ENCODE peak calls at places on chromosomes 2 and 18, in four cellular contexts. V, P, E and B are unnamed samples.
A peak's percentile ranks its signal among the peaks of the same experiment; 100 is the strongest.

GRCh38 chr2:239858179-239858578 is 167.0 kb downstream of the NDUFA10 start:
- DNase-seq in V (peak; percentile 57), P (no peak), E (no peak), B (no peak)

GRCh38 chr18:3675446-3675845 is 225.5 kb downstream of the TGIF1 start:
- DNase-seq in V (no peak), P (no peak), E (no peak), B (no peak)

GRCh38 chr2:10297950-10298349 is 4.8 kb upstream of the HPCAL1 start:
- DNase-seq in V (no peak), P (no peak), E (peak; percentile 53), B (peak; percentile 59)

GRCh38 chr2:20050104-20050711 is 1.2 kb downstream of the LAPTM4A start:
- DNase-seq in V (no peak), P (peak; percentile 9), E (no peak), B (no peak)

GRCh38 chr2:220509921-220510320 is 882.5 kb downstream of the SLC4A3 start:
- DNase-seq in V (no peak), P (no peak), E (no peak), B (no peak)

GRCh38 chr2:10566021-10566420 is 117.9 kb upstream of the ODC1 start:
- DNase-seq in V (no peak), P (no peak), E (no peak), B (no peak)

GRCh38 chr2:218991674-218992168 is 1.5 kb downstream of the CRYBA2 start:
- DNase-seq in V (no peak), P (peak; percentile 45), E (no peak), B (no peak)

GRCh38 chr18:79974025-79974424 is 9.6 kb downstream of the HSBP1L1 start:
- DNase-seq in V (no peak), P (no peak), E (no peak), B (no peak)

GRCh38 chr2:13616656-13617055 is 899.9 kb downstream of the TRIB2 start:
- DNase-seq in V (no peak), P (no peak), E (no peak), B (no peak)

GRCh38 chr2:47999512-47999911 is 93.2 kb upstream of the FBXO11 start:
- DNase-seq in V (no peak), P (no peak), E (no peak), B (no peak)

GRCh38 chr18:27899893-27900292 is 277.0 kb downstream of the CDH2 start:
- DNase-seq in V (no peak), P (no peak), E (no peak), B (no peak)

GRCh38 chr2:238274152-238274865 is 14.1 kb downstream of the PER2 start:
- DNase-seq in V (no peak), P (no peak), E (no peak), B (no peak)

GRCh38 chr2:105789745-105790466 is 45.2 kb downstream of the NCK2 start:
- DNase-seq in V (no peak), P (no peak), E (peak; percentile 52), B (no peak)

GRCh38 chr2:174027956-174028355 is 62.8 kb upstream of the SP3 start:
- DNase-seq in V (no peak), P (no peak), E (no peak), B (no peak)

GRCh38 chr2:201105759-201106158 is 10.2 kb upstream of the CFLAR start:
- DNase-seq in V (no peak), P (no peak), E (no peak), B (no peak)

GRCh38 chr18:77607087-77607486 is 357.4 kb downstream of the GALR1 start:
- DNase-seq in V (no peak), P (no peak), E (no peak), B (no peak)

GRCh38 chr2:147364597-147364996 is 480.2 kb upstream of the ACVR2A start:
- DNase-seq in V (no peak), P (no peak), E (no peak), B (no peak)

GRCh38 chr2:189111063-189111715 is 68.4 kb downstream of the COL5A2 start:
- DNase-seq in V (no peak), P (no peak), E (no peak), B (no peak)

GRCh38 chr2:675460-675859 is 1.7 kb downstream of the TMEM18 start:
- DNase-seq in V (no peak), P (no peak), E (no peak), B (no peak)

GRCh38 chr2:235970204-235971040 is 197.8 kb downstream of the GBX2 start:
- DNase-seq in V (no peak), P (no peak), E (no peak), B (no peak)

GRCh38 chr2:88179228-88179679 is 9.1 kb downstream of the THNSL2 start:
- DNase-seq in V (no peak), P (no peak), E (no peak), B (peak; percentile 72)

GRCh38 chr2:85001595-85001994 is 30.6 kb downstream of the KCMF1 start:
- DNase-seq in V (no peak), P (no peak), E (no peak), B (no peak)

DNA sequence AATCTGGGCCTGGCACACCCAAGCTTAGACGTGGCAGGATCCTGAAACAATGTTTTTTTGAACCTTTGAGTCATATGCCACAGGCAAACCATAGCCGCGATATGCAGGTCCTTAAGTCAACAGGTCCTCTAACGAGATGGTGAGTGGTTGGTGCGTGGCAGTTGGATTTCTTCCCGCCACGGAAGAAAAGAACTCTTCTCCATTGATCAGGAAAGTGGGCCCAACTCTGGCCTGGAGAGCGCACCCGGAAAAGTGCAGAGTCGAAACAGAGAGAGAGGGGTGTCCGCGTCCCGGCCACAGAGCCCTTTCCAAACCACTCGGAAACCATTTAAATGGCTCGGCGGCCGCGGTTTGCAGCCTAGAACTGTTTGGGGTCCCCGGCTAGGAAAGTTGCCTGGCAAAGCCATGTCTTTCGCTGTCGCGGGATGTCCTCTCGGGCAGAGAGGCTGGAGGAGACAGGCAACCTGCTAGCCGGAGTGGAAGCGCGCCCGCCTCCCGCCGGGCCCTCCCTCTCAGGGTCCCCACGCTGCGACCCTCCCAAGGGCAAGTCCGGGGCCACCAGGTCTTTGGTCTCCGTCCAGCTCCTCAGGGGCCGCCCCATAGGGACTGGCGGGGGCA is 777 bp downstream of the GALNT3 start:
- DNase-seq in V (no peak), P (peak; percentile 40), E (no peak), B (no peak)
- H3K4me3 ChIP-seq in V (peak overlapping the region; percentile 66), P (peak overlapping the region; percentile 71), E (peak overlapping the region; percentile 59), B (peak overlapping the region; percentile 67)

GRCh38 chr18:26772691-26773090 is 92.8 kb downstream of the AQP4 start:
- DNase-seq in V (no peak), P (no peak), E (no peak), B (no peak)

GRCh38 chr18:26768388-26768787 is 97.1 kb downstream of the AQP4 start:
- DNase-seq in V (no peak), P (no peak), E (no peak), B (no peak)

GRCh38 chr18:26771524-26771923 is 94.0 kb downstream of the AQP4 start:
- DNase-seq in V (no peak), P (peak; percentile 73), E (no peak), B (no peak)
- TF ChIP-seq CTCF in V (peak; percentile 21), P (peak; percentile 78), E (peak; percentile 15), B (peak; percentile 83)

DNA sequence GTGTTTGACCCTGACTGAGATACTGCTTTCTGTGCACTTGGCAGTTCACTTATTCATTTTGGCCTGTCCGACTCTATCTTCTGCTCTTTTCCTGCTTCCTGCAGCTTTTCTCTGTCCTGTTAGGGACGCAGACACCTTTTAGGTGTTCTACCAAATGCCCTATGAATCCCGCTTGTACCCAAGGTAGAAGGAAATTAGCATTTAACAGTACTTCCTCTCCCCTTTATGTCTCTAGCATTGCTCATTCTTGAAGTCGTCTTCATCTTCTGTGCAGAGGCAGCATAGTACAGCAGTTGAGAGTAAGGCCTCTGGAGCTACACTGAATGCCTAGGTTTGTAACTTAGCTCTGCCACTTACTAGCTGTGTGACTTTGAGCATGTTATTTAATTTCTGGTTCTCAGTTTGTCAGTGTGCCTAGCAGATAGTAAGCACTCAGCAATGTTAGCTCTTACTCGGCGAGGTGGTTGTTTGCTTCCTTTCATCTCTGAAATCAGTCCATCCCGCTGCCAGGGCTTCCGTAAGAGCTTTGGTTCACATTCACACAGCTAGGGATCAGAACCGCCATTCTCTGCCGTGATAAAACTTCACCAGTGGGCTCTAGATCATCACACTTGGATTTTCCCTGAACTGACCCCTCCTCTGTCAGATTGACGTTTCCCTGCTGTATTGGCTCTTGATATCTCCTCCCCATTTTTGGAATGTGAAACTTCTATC is 1.4 kb downstream of the CCT7 start:
- DNase-seq in V (no peak), P (no peak), E (no peak), B (no peak)
- H3K4me3 ChIP-seq in V (peak overlapping the region; percentile 94), P (peak overlapping the region; percentile 99), E (peak overlapping the region; percentile 93), B (peak overlapping the region; percentile 88)

GRCh38 chr18:26777316-26778053 is 88.0 kb downstream of the AQP4 start:
- DNase-seq in V (no peak), P (peak; percentile 75), E (no peak), B (no peak)
- TF ChIP-seq CTCF in V (no peak), P (no peak), E (no peak), B (no peak)

GRCh38 chr2:127456960-127457359 is 38.7 kb downstream of the PROC start:
- DNase-seq in V (no peak), P (no peak), E (no peak), B (no peak)

GRCh38 chr2:127453392-127454171 is 35.4 kb downstream of the PROC start:
- DNase-seq in V (no peak), P (peak; percentile 51), E (no peak), B (no peak)

GRCh38 chr2:127453013-127453391 is 34.8 kb downstream of the PROC start:
- DNase-seq in V (no peak), P (no peak), E (no peak), B (no peak)

GRCh38 chr2:127454595-127455565 is 36.7 kb downstream of the PROC start:
- DNase-seq in V (no peak), P (no peak), E (no peak), B (peak; percentile 83)

DNA sequence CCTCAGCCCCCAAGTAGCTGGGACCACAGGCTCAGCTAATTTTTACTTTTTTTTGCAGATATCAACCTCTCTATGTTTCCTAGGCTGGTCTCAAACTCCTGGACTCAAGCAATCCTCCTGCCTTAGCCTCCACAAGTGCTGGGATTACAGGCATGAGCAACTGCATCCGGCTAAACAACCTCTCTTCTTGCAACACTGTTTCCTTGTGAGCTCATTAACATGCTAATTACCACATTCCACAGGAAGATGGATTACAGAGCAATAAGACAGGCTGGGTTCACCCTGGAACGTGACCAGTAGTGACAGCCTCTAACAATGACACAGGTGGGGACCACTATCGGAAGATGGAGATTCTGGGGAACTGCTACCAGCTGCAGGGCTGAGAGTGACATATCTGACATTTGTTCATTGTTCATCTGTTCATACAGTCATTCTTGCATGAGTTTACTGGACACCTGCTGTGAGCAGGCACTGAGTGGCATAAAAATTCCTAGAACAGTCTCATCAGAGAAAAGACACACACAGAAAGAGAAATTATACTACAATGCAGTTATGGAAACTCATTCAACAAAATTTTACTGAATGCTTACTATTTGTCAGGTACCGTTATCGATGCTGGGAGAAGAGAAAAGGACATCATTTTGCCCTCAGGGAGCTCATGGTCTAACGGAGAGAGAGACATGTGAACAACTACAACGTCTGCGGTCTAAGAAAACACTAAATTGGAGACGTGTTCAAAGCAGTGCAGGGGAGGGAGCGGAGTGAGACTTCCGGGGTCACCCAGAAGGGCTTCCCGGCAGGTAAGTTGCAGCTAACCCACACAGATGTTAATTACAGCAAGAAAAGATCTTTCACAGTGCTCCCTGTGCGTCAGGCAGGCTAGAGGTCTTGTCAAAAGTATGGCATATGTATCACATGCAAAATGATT is 37.6 kb downstream of the PROC start:
- DNase-seq in V (no peak), P (peak; percentile 71), E (no peak), B (peak; percentile 33)
- H3K4me3 ChIP-seq in V (no peak overlapping the region), P (peak overlapping the region; percentile 43), E (no peak overlapping the region), B (no peak overlapping the region)

DNA sequence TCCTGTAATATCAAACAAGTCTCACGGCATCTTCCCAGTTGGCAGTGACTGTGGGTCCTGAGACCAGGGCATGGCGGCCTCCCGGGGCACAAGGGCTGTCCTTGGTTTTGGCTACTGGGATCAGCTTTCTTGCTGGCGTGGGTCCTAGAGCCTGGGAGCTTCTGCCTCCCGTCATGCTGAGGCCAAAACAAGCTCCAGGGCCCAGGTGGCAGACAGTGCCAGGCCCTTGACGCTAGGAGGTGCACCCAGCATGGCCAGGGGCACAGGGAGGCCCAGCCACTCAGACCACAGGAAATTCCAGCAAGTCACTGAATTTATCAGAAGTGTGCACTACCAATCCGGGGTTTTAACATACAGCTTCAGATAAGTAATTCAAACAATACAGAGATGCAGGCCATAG is 184.7 kb downstream of the EIPR1 start:
- DNase-seq in V (no peak), P (no peak), E (no peak), B (no peak)
- TF ChIP-seq CTCF in V (no peak), P (no peak), E (no peak), B (no peak)